ENCODE peak calls at places on chromosomes 16 and 17, in four cellular contexts. J, F, P and D are unnamed samples.

GRCh38 chr17:60109161-60109560 is 30.4 kb upstream of the HEATR6 start:
- DNase-seq in J (no peak), F (no peak), P (no peak), D (no peak)

GRCh38 chr17:50203589-50204345 is 2.3 kb upstream of the COL1A1 start:
- DNase-seq in J (no peak), F (no peak), P (peak), D (peak)

GRCh38 chr17:17146791-17147406 is 59.2 kb downstream of the PLD6 start:
- DNase-seq in J (no peak), F (no peak), P (no peak), D (no peak)

GRCh38 chr17:30228011-30228410 is 7.5 kb downstream of the SLC6A4 start:
- DNase-seq in J (no peak), F (no peak), P (no peak), D (no peak)

GRCh38 chr16:64416232-64417010 is 705.4 kb downstream of the CDH11 start:
- DNase-seq in J (no peak), F (no peak), P (no peak), D (peak)

GRCh38 chr16:53433509-53433908 is 762 bp upstream of the RBL2 start:
- DNase-seq in J (no peak), F (no peak), P (no peak), D (no peak)

GRCh38 chr17:64786337-64786736 is 124.2 kb upstream of the SMURF2 start:
- DNase-seq in J (no peak), F (no peak), P (no peak), D (no peak)

GRCh38 chr16:25174285-25174684 is 42.5 kb upstream of the AQP8 start:
- DNase-seq in J (no peak), F (no peak), P (no peak), D (no peak)

GRCh38 chr17:38434178-38434665 is 6.0 kb downstream of the ARHGAP23 start:
- DNase-seq in J (peak), F (no peak), P (no peak), D (no peak)

GRCh38 chr16:81264386-81264785 is 25.9 kb downstream of the BCO1 start:
- DNase-seq in J (no peak), F (no peak), P (no peak), D (no peak)

GRCh38 chr17:70446446-70446845 is 277.1 kb downstream of the KCNJ2 start:
- DNase-seq in J (no peak), F (no peak), P (no peak), D (no peak)

GRCh38 chr16:67185003-67185865 is 1.5 kb upstream of the MATCAP1 start:
- DNase-seq in J (peak), F (peak), P (peak), D (peak)

GRCh38 chr17:67021196-67021595 is 23.2 kb upstream of the CACNG1 start:
- DNase-seq in J (no peak), F (no peak), P (no peak), D (no peak)

GRCh38 chr16:5951486-5951885 is 853.9 kb upstream of the EEF2KMT start:
- DNase-seq in J (no peak), F (no peak), P (no peak), D (no peak)

GRCh38 chr17:41864498-41864836 is 756 bp downstream of the KLHL11 start:
- DNase-seq in J (no peak), F (no peak), P (no peak), D (peak)

GRCh38 chr17:2687074-2687418 is 24.5 kb downstream of the CLUH start:
- DNase-seq in J (no peak), F (no peak), P (no peak), D (no peak)

GRCh38 chr16:31204871-31205666 is 2.5 kb upstream of the PYCARD start:
- DNase-seq in J (no peak), F (no peak), P (peak), D (no peak)

GRCh38 chr16:89048871-89049422 is 44.7 kb upstream of the ACSF3 start:
- DNase-seq in J (no peak), F (no peak), P (peak), D (no peak)

GRCh38 chr17:71959129-71959528 is 161.7 kb upstream of the SOX9 start:
- DNase-seq in J (no peak), F (no peak), P (no peak), D (peak)

GRCh38 chr17:45228121-45228941 is 6.6 kb downstream of the FMNL1 start:
- DNase-seq in J (no peak), F (no peak), P (no peak), D (no peak)

GRCh38 chr17:15233022-15233805 is 31.9 kb downstream of the PMP22 start:
- DNase-seq in J (no peak), F (no peak), P (no peak), D (peak)

GRCh38 chr16:4915226-4915761 is 21.7 kb downstream of the PPL start:
- DNase-seq in J (no peak), F (no peak), P (no peak), D (peak)

GRCh38 chr17:39155654-39156053 is 4.2 kb upstream of the PLXDC1 start:
- DNase-seq in J (no peak), F (no peak), P (no peak), D (no peak)

GRCh38 chr16:56930516-56931252 is 1.3 kb upstream of the HERPUD1 start:
- DNase-seq in J (no peak), F (no peak), P (no peak), D (no peak)

GRCh38 chr17:11900103-11900502 is 97.2 kb downstream of the ZNF18 start:
- DNase-seq in J (no peak), F (no peak), P (no peak), D (no peak)

GRCh38 chr17:36913132-36913531 is 24.1 kb upstream of the LHX1 start:
- DNase-seq in J (no peak), F (no peak), P (no peak), D (no peak)

GRCh38 chr17:28416703-28417311 is 10.8 kb upstream of the SLC46A1 start:
- DNase-seq in J (no peak), F (peak), P (peak), D (peak)

GRCh38 chr17:79800325-79801155 is 3.7 kb upstream of the CBX8 start:
- DNase-seq in J (no peak), F (no peak), P (no peak), D (peak)

GRCh38 chr17:50170662-50171370 is 5.0 kb downstream of the SGCA start:
- DNase-seq in J (no peak), F (no peak), P (peak), D (no peak)

GRCh38 chr17:43356999-43357398 is 41.8 kb upstream of the ARL4D start:
- DNase-seq in J (no peak), F (no peak), P (peak), D (peak)

GRCh38 chr17:80861360-80861861 is 130.2 kb upstream of the CHMP6 start:
- DNase-seq in J (no peak), F (no peak), P (no peak), D (no peak)

GRCh38 chr16:8370374-8371015 is 219.8 kb downstream of the TMEM114 start:
- DNase-seq in J (no peak), F (no peak), P (no peak), D (no peak)

GRCh38 chr17:8126306-8127066 is 2.6 kb upstream of the HES7 start:
- DNase-seq in J (peak), F (peak), P (no peak), D (no peak)

GRCh38 chr17:17567631-17568030 is 23.9 kb downstream of the PEMT start:
- DNase-seq in J (peak), F (no peak), P (peak), D (peak)

GRCh38 chr16:11105038-11105903 is 150.7 kb downstream of the SOCS1 start:
- DNase-seq in J (peak), F (no peak), P (no peak), D (peak)

GRCh38 chr17:2689411-2690164 is 22.0 kb downstream of the CLUH start:
- DNase-seq in J (no peak), F (no peak), P (peak), D (no peak)